ENCODE peak calls at places on chromosomes 6 and 20, in eight cellular contexts. One of them, this sample, is unnamed.
A peak's percentile ranks its signal among the peaks of the same experiment; 100 is the strongest.

GRCh38 chr20:5865604-5866003 is 84.7 kb downstream of the TRMT6 start:
- DNase-seq in HS-27A: no peak
- DNase-seq in GM03348: no peak
- DNase-seq in CD8-positive, alpha-beta memory T cell: no peak
- DNase-seq in T follicular helper cell: no peak
- DNase-seq in adrenal gland: no peak
- DNase-seq in GM23248: no peak
- DNase-seq in NCI-H2081: no peak
- DNase-seq in this sample: no peak

GRCh38 chr6:121498481-121499276 is 63.2 kb downstream of the GJA1 start:
- DNase-seq in HS-27A: no peak
- DNase-seq in GM03348: no peak
- DNase-seq in CD8-positive, alpha-beta memory T cell: no peak
- DNase-seq in T follicular helper cell: no peak
- DNase-seq in adrenal gland: no peak
- DNase-seq in GM23248: no peak
- DNase-seq in NCI-H2081: no peak
- DNase-seq in this sample: no peak

GRCh38 chr6:158808918-158809678 is 10.1 kb downstream of the EZR start:
- DNase-seq in HS-27A: no peak
- DNase-seq in GM03348: no peak
- DNase-seq in CD8-positive, alpha-beta memory T cell: peak; percentile 29
- DNase-seq in T follicular helper cell: peak; percentile 48
- DNase-seq in adrenal gland: peak; percentile 54
- DNase-seq in GM23248: peak; percentile 19
- DNase-seq in NCI-H2081: peak; percentile 16
- DNase-seq in this sample: no peak

GRCh38 chr20:47843886-47844567 is 58.7 kb upstream of the SULF2 start:
- DNase-seq in HS-27A: no peak
- DNase-seq in GM03348: no peak
- DNase-seq in CD8-positive, alpha-beta memory T cell: no peak
- DNase-seq in T follicular helper cell: no peak
- DNase-seq in adrenal gland: no peak
- DNase-seq in GM23248: no peak
- DNase-seq in NCI-H2081: no peak
- DNase-seq in this sample: no peak

GRCh38 chr20:25295386-25296093 is 47.7 kb downstream of the PYGB start:
- DNase-seq in HS-27A: no peak
- DNase-seq in GM03348: peak; percentile 48
- DNase-seq in CD8-positive, alpha-beta memory T cell: no peak
- DNase-seq in T follicular helper cell: no peak
- DNase-seq in adrenal gland: peak; percentile 94
- DNase-seq in GM23248: peak; percentile 29
- DNase-seq in NCI-H2081: no peak
- DNase-seq in this sample: no peak

GRCh38 chr20:5400164-5400762 is 83.5 kb upstream of the PROKR2 start:
- DNase-seq in HS-27A: no peak
- DNase-seq in GM03348: peak; percentile 13
- DNase-seq in CD8-positive, alpha-beta memory T cell: no peak
- DNase-seq in T follicular helper cell: no peak
- DNase-seq in adrenal gland: no peak
- DNase-seq in GM23248: peak; percentile 32
- DNase-seq in NCI-H2081: no peak
- DNase-seq in this sample: peak; percentile 27

GRCh38 chr6:169045486-169045885 is 208.2 kb downstream of the THBS2 start:
- DNase-seq in HS-27A: no peak
- DNase-seq in GM03348: no peak
- DNase-seq in CD8-positive, alpha-beta memory T cell: no peak
- DNase-seq in T follicular helper cell: no peak
- DNase-seq in adrenal gland: no peak
- DNase-seq in GM23248: peak; percentile 7
- DNase-seq in NCI-H2081: peak; percentile 78
- DNase-seq in this sample: no peak

GRCh38 chr20:59004763-59005522 is 2.1 kb downstream of the CTSZ start:
- DNase-seq in HS-27A: no peak
- DNase-seq in GM03348: no peak
- DNase-seq in CD8-positive, alpha-beta memory T cell: no peak
- DNase-seq in T follicular helper cell: no peak
- DNase-seq in adrenal gland: peak; percentile 70
- DNase-seq in GM23248: no peak
- DNase-seq in NCI-H2081: no peak
- DNase-seq in this sample: peak; percentile 71

GRCh38 chr20:1185781-1186334 is 1.1 kb upstream of the TMEM74B start:
- DNase-seq in HS-27A: no peak
- DNase-seq in GM03348: peak; percentile 59
- DNase-seq in CD8-positive, alpha-beta memory T cell: no peak
- DNase-seq in T follicular helper cell: peak; percentile 24
- DNase-seq in adrenal gland: no peak
- DNase-seq in GM23248: peak; percentile 69
- DNase-seq in NCI-H2081: no peak
- DNase-seq in this sample: peak; percentile 48

This sample was measured in Jurkat, Clone E6-1.